ENCODE peak calls at places on chromosomes 7 and 10, in eight cellular contexts. J is AG09319, O is A549, W is T-helper 2 cell, H is cerebellum, K is left lung, G is aorta, C is HuH-7.5. Q is an unnamed sample.

GRCh38 chr7:150983893-150984368 is 5.8 kb upstream of the KCNH2 start:
- DNase-seq in J (no peak), O (no peak), W (no peak), H (no peak), K (peak), G (no peak), C (peak), Q (no peak)

GRCh38 chr7:93092757-93093370 is 24.9 kb downstream of the SAMD9 start:
- DNase-seq in J (peak), O (peak), W (no peak), H (no peak), K (no peak), G (no peak), C (no peak), Q (peak)

GRCh38 chr7:104967595-104967994 is 46.4 kb upstream of the KMT2E start:
- DNase-seq in J (no peak), O (no peak), W (no peak), H (no peak), K (no peak), G (peak), C (no peak), Q (no peak)

GRCh38 chr7:28889290-28889689 is 68.8 kb downstream of the TRIL start:
- DNase-seq in J (no peak), O (no peak), W (no peak), H (no peak), K (no peak), G (no peak), C (no peak), Q (no peak)

GRCh38 chr7:46387646-46388045 is 466.6 kb upstream of the IGFBP3 start:
- DNase-seq in J (no peak), O (no peak), W (no peak), H (no peak), K (no peak), G (no peak), C (no peak), Q (no peak)

GRCh38 chr7:155192961-155193640 is 104.6 kb upstream of the INSIG1 start:
- DNase-seq in J (no peak), O (no peak), W (no peak), H (no peak), K (peak), G (no peak), C (no peak), Q (no peak)

GRCh38 chr7:2760098-2760889 is 72.3 kb downstream of the AMZ1 start:
- DNase-seq in J (no peak), O (peak), W (no peak), H (no peak), K (peak), G (peak), C (peak), Q (peak)

GRCh38 chr7:129568240-129568639 is 43.3 kb upstream of the NRF1 start:
- DNase-seq in J (no peak), O (no peak), W (no peak), H (no peak), K (no peak), G (no peak), C (no peak), Q (no peak)

GRCh38 chr7:41428330-41428729 is 274.6 kb downstream of the INHBA start:
- DNase-seq in J (no peak), O (no peak), W (no peak), H (no peak), K (no peak), G (no peak), C (no peak), Q (no peak)

GRCh38 chr10:132939957-132940790 is 2.2 kb downstream of the CFAP46 start:
- DNase-seq in J (peak), O (peak), W (no peak), H (peak), K (peak), G (peak), C (peak), Q (no peak)

GRCh38 chr10:69318997-69319727 is 40.9 kb downstream of the HK1 start:
- DNase-seq in J (no peak), O (peak), W (peak), H (peak), K (peak), G (peak), C (no peak), Q (no peak)

GRCh38 chr10:88659725-88660592 is 4.3 kb upstream of the LIPF start:
- DNase-seq in J (no peak), O (no peak), W (no peak), H (no peak), K (no peak), G (no peak), C (no peak), Q (no peak)

GRCh38 chr7:925601-926000 is 28.9 kb downstream of the ADAP1 start:
- DNase-seq in J (no peak), O (no peak), W (no peak), H (no peak), K (peak), G (peak), C (no peak), Q (no peak)

GRCh38 chr10:21329995-21330627 is 195.4 kb downstream of the SKIDA1 start:
- DNase-seq in J (peak), O (peak), W (no peak), H (no peak), K (no peak), G (peak), C (no peak), Q (peak)

GRCh38 chr7:155090647-155091046 is 20.5 kb downstream of the HTR5A start:
- DNase-seq in J (no peak), O (no peak), W (no peak), H (no peak), K (no peak), G (no peak), C (no peak), Q (no peak)

GRCh38 chr10:59271160-59271559 is 91.2 kb downstream of the FAM13C start:
- DNase-seq in J (no peak), O (no peak), W (no peak), H (no peak), K (no peak), G (no peak), C (no peak), Q (no peak)

GRCh38 chr7:80298201-80298600 is 163.6 kb downstream of the GNAI1 start:
- DNase-seq in J (no peak), O (no peak), W (no peak), H (no peak), K (no peak), G (no peak), C (no peak), Q (no peak)

GRCh38 chr10:4686644-4686996 is 139.4 kb upstream of the AKR1E2 start:
- DNase-seq in J (no peak), O (peak), W (peak), H (no peak), K (no peak), G (no peak), C (peak), Q (peak)

GRCh38 chr7:98643232-98643985 is 26.3 kb downstream of the NPTX2 start:
- DNase-seq in J (no peak), O (no peak), W (no peak), H (no peak), K (no peak), G (peak), C (no peak), Q (no peak)

GRCh38 chr10:12194752-12195271 is 879 bp downstream of the NUDT5 start:
- DNase-seq in J (no peak), O (peak), W (peak), H (no peak), K (peak), G (peak), C (no peak), Q (no peak)

GRCh38 chr7:154835924-154836529 is 166.9 kb downstream of the PAXIP1 start:
- DNase-seq in J (no peak), O (no peak), W (no peak), H (no peak), K (no peak), G (no peak), C (no peak), Q (no peak)

GRCh38 chr10:45373783-45374450 is at the start of gene ALOX5:
- DNase-seq in J (no peak), O (no peak), W (no peak), H (peak), K (peak), G (peak), C (peak), Q (no peak)

GRCh38 chr7:45873355-45873754 is 473 bp upstream of the CCDC201 start:
- DNase-seq in J (no peak), O (no peak), W (no peak), H (no peak), K (no peak), G (no peak), C (no peak), Q (no peak)

GRCh38 chr10:91593366-91593765 is 39.5 kb downstream of the PPP1R3C start:
- DNase-seq in J (no peak), O (no peak), W (no peak), H (no peak), K (no peak), G (no peak), C (no peak), Q (no peak)

GRCh38 chr7:105126436-105126975 is 112.5 kb downstream of the KMT2E start:
- DNase-seq in J (no peak), O (no peak), W (no peak), H (peak), K (no peak), G (no peak), C (no peak), Q (no peak)

GRCh38 chr10:47101807-47102206 is 190.6 kb downstream of the PTPN20 start:
- DNase-seq in J (no peak), O (no peak), W (no peak), H (no peak), K (no peak), G (no peak), C (no peak), Q (no peak)

GRCh38 chr10:92891885-92892705 is 43.8 kb downstream of the EXOC6 start:
- DNase-seq in J (peak), O (peak), W (no peak), H (peak), K (peak), G (peak), C (peak), Q (peak)

GRCh38 chr7:112485766-112486165 is 5.0 kb downstream of the LSMEM1 start:
- DNase-seq in J (no peak), O (no peak), W (no peak), H (no peak), K (no peak), G (no peak), C (no peak), Q (no peak)

GRCh38 chr10:24882047-24882698 is 70.2 kb downstream of the PRTFDC1 start:
- DNase-seq in J (no peak), O (no peak), W (peak), H (no peak), K (no peak), G (no peak), C (no peak), Q (no peak)

GRCh38 chr10:310976-311639 is 175.9 kb downstream of the ZMYND11 start:
- DNase-seq in J (no peak), O (no peak), W (no peak), H (no peak), K (no peak), G (no peak), C (no peak), Q (no peak)

GRCh38 chr7:134943785-134944400 is 42.4 kb upstream of the AGBL3 start:
- DNase-seq in J (no peak), O (peak), W (no peak), H (peak), K (no peak), G (no peak), C (no peak), Q (peak)

GRCh38 chr7:75740846-75741497 is 2.2 kb upstream of the HIP1 start:
- DNase-seq in J (no peak), O (peak), W (no peak), H (no peak), K (no peak), G (peak), C (no peak), Q (peak)

GRCh38 chr10:124650263-124650662 is 93.9 kb downstream of the FAM53B start:
- DNase-seq in J (no peak), O (no peak), W (no peak), H (no peak), K (peak), G (no peak), C (no peak), Q (no peak)

GRCh38 chr7:55481126-55481525 is 91.2 kb downstream of the VOPP1 start:
- DNase-seq in J (no peak), O (no peak), W (no peak), H (no peak), K (no peak), G (no peak), C (no peak), Q (no peak)

GRCh38 chr10:123804716-123805115 is 86.9 kb downstream of the CPXM2 start:
- DNase-seq in J (peak), O (no peak), W (no peak), H (no peak), K (no peak), G (no peak), C (no peak), Q (no peak)

GRCh38 chr10:79068203-79068561 is 584 bp upstream of the ZMIZ1 start:
- DNase-seq in J (no peak), O (no peak), W (no peak), H (no peak), K (peak), G (no peak), C (no peak), Q (no peak)

GRCh38 chr7:40739257-40739656 is 604.5 kb downstream of the SUGCT start:
- DNase-seq in J (no peak), O (no peak), W (no peak), H (no peak), K (no peak), G (no peak), C (no peak), Q (no peak)

GRCh38 chr10:91772869-91773268 is 25.4 kb upstream of the TNKS2 start:
- DNase-seq in J (no peak), O (no peak), W (no peak), H (no peak), K (no peak), G (no peak), C (no peak), Q (no peak)

GRCh38 chr10:101076630-101077029 is 14.8 kb downstream of the KAZALD1 start:
- DNase-seq in J (no peak), O (no peak), W (no peak), H (no peak), K (no peak), G (no peak), C (no peak), Q (no peak)

Q was measured in HepG2.